ENCODE peak calls at places on chromosomes 4 and X, in six cellular contexts. M is NCI-H510A treated with DMSO at 0.1 percent for 48 hours, U is NCI-H1436, B is HTR-8/SVneo, Q is HEK293T, G is NCI-H1694 treated with DMSO at 0.1 percent for 48 hours. T is an unnamed sample.

GRCh38 chr4:67019670-67020069 is 525.6 kb downstream of the CENPC start:
- DNase-seq in M (no peak), U (no peak), Q (no peak), B (no peak), G (peak), T (no peak)

GRCh38 chr4:73894021-73894420 is 24.8 kb downstream of the CXCL1 start:
- DNase-seq in B (no peak), Q (no peak), U (no peak), M (no peak), G (no peak), T (no peak)

GRCh38 chrX:71175531-71175930 is 30.9 kb downstream of the NLGN3 start:
- DNase-seq in M (no peak), B (no peak), Q (no peak), G (no peak), U (no peak), T (no peak)

GRCh38 chrX:16868920-16869319 is 1.2 kb downstream of the RBBP7 start:
- DNase-seq in U (no peak), B (no peak), M (no peak), G (no peak), Q (no peak), T (no peak)

GRCh38 chrX:42094208-42094607 is 170.9 kb upstream of the CASK start:
- DNase-seq in M (no peak), U (no peak), B (peak), Q (no peak), G (no peak), T (no peak)

GRCh38 chr4:77031544-77031943 is 44.2 kb downstream of the CCNI start:
- DNase-seq in M (no peak), B (no peak), G (no peak), U (no peak), Q (no peak), T (no peak)

GRCh38 chrX:102934624-102935023 is 2.4 kb upstream of the RAB40AL start:
- DNase-seq in U (peak), G (peak), M (no peak), Q (peak), B (no peak), T (no peak)

GRCh38 chr4:124631760-124632159 is 80.8 kb downstream of the ANKRD50 start:
- DNase-seq in B (peak), G (no peak), U (no peak), M (no peak), Q (peak), T (no peak)

GRCh38 chrX:139213241-139213709 is 317.3 kb upstream of the F9 start:
- DNase-seq in G (no peak), B (no peak), M (no peak), U (no peak), Q (no peak), T (no peak)

GRCh38 chr4:48841045-48841827 is 10.3 kb downstream of the OCIAD1 start:
- DNase-seq in B (no peak), M (no peak), Q (no peak), G (no peak), U (no peak), T (no peak)

GRCh38 chrX:107825698-107826285 is at the start of gene MID2:
- DNase-seq in U (peak), B (peak), M (peak), Q (peak), G (no peak), T (peak)

GRCh38 chrX:11965436-11965835 is 172.8 kb upstream of the FRMPD4 start:
- DNase-seq in G (no peak), M (no peak), U (no peak), B (no peak), Q (no peak), T (no peak)

GRCh38 chr4:179803857-179804256 is 2361.6 kb upstream of the AGA start:
- DNase-seq in B (no peak), M (no peak), Q (no peak), U (no peak), G (no peak), T (no peak)

GRCh38 chr4:153296424-153296823 is 48.1 kb upstream of the MND1 start:
- DNase-seq in B (no peak), M (no peak), G (no peak), Q (no peak), U (no peak), T (no peak)

GRCh38 chrX:49710744-49711319 is 15.0 kb upstream of the PAGE1 start:
- DNase-seq in U (no peak), Q (no peak), M (no peak), G (no peak), B (no peak), T (no peak)

GRCh38 chr4:174358823-174359222 is 75.1 kb downstream of the CEP44 start:
- DNase-seq in U (no peak), M (no peak), G (no peak), Q (no peak), B (peak), T (no peak)

GRCh38 chr4:3442460-3442958 is 741 bp downstream of the HGFAC start:
- DNase-seq in Q (no peak), B (no peak), M (no peak), U (no peak), G (no peak), T (no peak)